ENCODE peak calls at places on chromosomes 1 and 21, in ten cellular contexts. I, A, M, P, C, B, Q, E, S and R are unnamed samples.

GRCh38 chr1:198499588-198499987 is 40.9 kb downstream of the ATP6V1G3 start:
- DNase-seq in I (peak), A (no peak), M (no peak), P (peak), C (no peak), B (no peak), Q (no peak), E (no peak), S (no peak), R (no peak)

GRCh38 chr21:43361493-43362296 is 65.2 kb downstream of the SIK1 start:
- DNase-seq in I (no peak), A (no peak), M (no peak), P (peak), C (no peak), B (peak), Q (peak), E (no peak), S (no peak), R (no peak)

GRCh38 chr1:166322470-166322869 is 155.7 kb upstream of the FAM78B start:
- DNase-seq in I (no peak), A (no peak), M (no peak), P (no peak), C (no peak), B (no peak), Q (no peak), E (no peak), S (no peak), R (no peak)

GRCh38 chr1:222975472-222976122 is 160.8 kb downstream of the DISP1 start:
- DNase-seq in I (peak), A (no peak), M (no peak), P (peak), C (no peak), B (no peak), Q (no peak), E (no peak), S (no peak), R (no peak)

GRCh38 chr1:55634516-55634915 is 419.4 kb upstream of the USP24 start:
- DNase-seq in I (no peak), A (no peak), M (no peak), P (no peak), C (no peak), B (no peak), Q (no peak), E (no peak), S (no peak), R (no peak)

GRCh38 chr1:168430348-168430747 is 113.4 kb downstream of the XCL2 start:
- DNase-seq in I (no peak), A (no peak), M (no peak), P (no peak), C (no peak), B (no peak), Q (no peak), E (no peak), S (no peak), R (no peak)

GRCh38 chr21:35783686-35784085 is 276.6 kb downstream of the SETD4 start:
- DNase-seq in I (peak), A (no peak), M (no peak), P (no peak), C (no peak), B (no peak), Q (peak), E (no peak), S (no peak), R (no peak)

GRCh38 chr1:7948950-7949349 is 8.3 kb upstream of the TNFRSF9 start:
- DNase-seq in I (peak), A (no peak), M (no peak), P (peak), C (no peak), B (no peak), Q (peak), E (no peak), S (peak), R (peak)

GRCh38 chr1:239717097-239718051 is 331.0 kb downstream of the CHRM3 start:
- DNase-seq in I (peak), A (no peak), M (no peak), P (no peak), C (no peak), B (no peak), Q (no peak), E (no peak), S (no peak), R (peak)

GRCh38 chr1:90879281-90879680 is 142.6 kb downstream of the ZNF644 start:
- DNase-seq in I (peak), A (peak), M (no peak), P (peak), C (peak), B (no peak), Q (no peak), E (no peak), S (peak), R (peak)

GRCh38 chr1:151846062-151846568 is 6.5 kb upstream of the C2CD4D start:
- DNase-seq in I (peak), A (peak), M (no peak), P (peak), C (peak), B (peak), Q (peak), E (no peak), S (peak), R (peak)

GRCh38 chr1:3827813-3828307 is 29.2 kb downstream of the CEP104 start:
- DNase-seq in I (no peak), A (no peak), M (no peak), P (peak), C (no peak), B (no peak), Q (no peak), E (peak), S (peak), R (peak)

GRCh38 chr1:235351441-235351840 is 15.8 kb upstream of the TBCE start:
- DNase-seq in I (no peak), A (no peak), M (no peak), P (no peak), C (no peak), B (no peak), Q (no peak), E (no peak), S (no peak), R (no peak)

GRCh38 chr1:118905671-118906070 is 82.5 kb downstream of the TBX15 start:
- DNase-seq in I (no peak), A (no peak), M (no peak), P (no peak), C (no peak), B (no peak), Q (no peak), E (no peak), S (no peak), R (no peak)

GRCh38 chr1:17289756-17290155 is 18.2 kb upstream of the PADI4 start:
- DNase-seq in I (peak), A (no peak), M (no peak), P (peak), C (no peak), B (no peak), Q (peak), E (no peak), S (no peak), R (peak)

GRCh38 chr1:214452152-214452806 is 99.1 kb downstream of the PTPN14 start:
- DNase-seq in I (no peak), A (no peak), M (no peak), P (no peak), C (no peak), B (no peak), Q (no peak), E (no peak), S (no peak), R (no peak)

GRCh38 chr1:226109829-226110248 is 47.3 kb downstream of the H3-3A start:
- DNase-seq in I (peak), A (peak), M (peak), P (peak), C (peak), B (peak), Q (peak), E (peak), S (peak), R (peak)

GRCh38 chr1:179921472-179921871 is 33.1 kb upstream of the CEP350 start:
- DNase-seq in I (peak), A (no peak), M (peak), P (no peak), C (no peak), B (peak), Q (no peak), E (peak), S (peak), R (no peak)

GRCh38 chr1:98389809-98390208 is 271.7 kb upstream of the SNX7 start:
- DNase-seq in I (peak), A (no peak), M (no peak), P (peak), C (no peak), B (peak), Q (peak), E (no peak), S (no peak), R (no peak)

GRCh38 chr1:11211461-11211860 is 22.3 kb downstream of the ANGPTL7 start:
- DNase-seq in I (no peak), A (no peak), M (no peak), P (no peak), C (no peak), B (no peak), Q (no peak), E (no peak), S (no peak), R (no peak)

GRCh38 chr1:110243581-110243980 is 33.5 kb downstream of the KCNC4 start:
- DNase-seq in I (no peak), A (no peak), M (no peak), P (no peak), C (no peak), B (no peak), Q (peak), E (peak), S (no peak), R (no peak)

GRCh38 chr1:156657161-156657970 is 15.4 kb downstream of the BCAN start:
- DNase-seq in I (no peak), A (no peak), M (no peak), P (peak), C (peak), B (peak), Q (peak), E (peak), S (peak), R (peak)

GRCh38 chr1:80436851-80437250 is 1363.9 kb upstream of the ADGRL2 start:
- DNase-seq in I (no peak), A (no peak), M (no peak), P (no peak), C (no peak), B (no peak), Q (peak), E (no peak), S (no peak), R (no peak)

GRCh38 chr1:92786298-92786901 is 1.5 kb upstream of the EVI5 start:
- DNase-seq in I (no peak), A (no peak), M (no peak), P (no peak), C (peak), B (no peak), Q (no peak), E (no peak), S (no peak), R (no peak)

GRCh38 chr1:44826375-44827196 is 16.5 kb downstream of the PTCH2 start:
- DNase-seq in I (no peak), A (no peak), M (no peak), P (no peak), C (peak), B (peak), Q (no peak), E (no peak), S (no peak), R (no peak)

GRCh38 chr21:15063081-15063820 is 1.5 kb downstream of the NRIP1 start:
- DNase-seq in I (peak), A (no peak), M (no peak), P (peak), C (peak), B (peak), Q (peak), E (peak), S (peak), R (peak)

GRCh38 chr1:201990427-201990826 is 8.0 kb downstream of the RNPEP start:
- DNase-seq in I (no peak), A (no peak), M (no peak), P (no peak), C (no peak), B (peak), Q (no peak), E (no peak), S (no peak), R (no peak)

GRCh38 chr1:20385630-20386029 is 95.0 kb downstream of the VWA5B1 start:
- DNase-seq in I (no peak), A (no peak), M (no peak), P (no peak), C (no peak), B (no peak), Q (no peak), E (no peak), S (no peak), R (no peak)

GRCh38 chr1:33637846-33638440 is 165.5 kb downstream of the ZSCAN20 start:
- DNase-seq in I (peak), A (no peak), M (no peak), P (no peak), C (no peak), B (no peak), Q (no peak), E (no peak), S (no peak), R (no peak)

GRCh38 chr1:54796902-54797301 is 4.2 kb downstream of the TTC22 start:
- DNase-seq in I (no peak), A (no peak), M (no peak), P (no peak), C (no peak), B (no peak), Q (no peak), E (no peak), S (no peak), R (no peak)

GRCh38 chr1:43444827-43445225 is 8.9 kb downstream of the HYI start:
- DNase-seq in I (no peak), A (no peak), M (peak), P (no peak), C (peak), B (peak), Q (no peak), E (peak), S (peak), R (no peak)

GRCh38 chr1:44553771-44554170 is 120.5 kb downstream of the TMEM53 start:
- DNase-seq in I (peak), A (peak), M (no peak), P (peak), C (no peak), B (no peak), Q (peak), E (no peak), S (peak), R (peak)

GRCh38 chr21:38818336-38818723 is 12.6 kb downstream of the ETS2 start:
- DNase-seq in I (no peak), A (no peak), M (no peak), P (no peak), C (no peak), B (no peak), Q (no peak), E (no peak), S (no peak), R (no peak)

GRCh38 chr1:208576425-208576824 is 332.2 kb upstream of the PLXNA2 start:
- DNase-seq in I (no peak), A (no peak), M (no peak), P (no peak), C (no peak), B (no peak), Q (no peak), E (no peak), S (no peak), R (no peak)
- H3K9ac ChIP-seq in I (no peak), A (no peak), M (no peak), P (no peak), C (no peak), B (no peak), Q (no peak), E (no peak), S (no peak), R (no peak)

GRCh38 chr1:66261370-66261769 is 272.6 kb upstream of the SGIP1 start:
- DNase-seq in I (no peak), A (no peak), M (no peak), P (no peak), C (no peak), B (no peak), Q (peak), E (no peak), S (no peak), R (peak)
- H3K9ac ChIP-seq in I (no peak), A (peak), M (no peak), P (no peak), C (no peak), B (no peak), Q (no peak), E (no peak), S (no peak), R (no peak)

DNA sequence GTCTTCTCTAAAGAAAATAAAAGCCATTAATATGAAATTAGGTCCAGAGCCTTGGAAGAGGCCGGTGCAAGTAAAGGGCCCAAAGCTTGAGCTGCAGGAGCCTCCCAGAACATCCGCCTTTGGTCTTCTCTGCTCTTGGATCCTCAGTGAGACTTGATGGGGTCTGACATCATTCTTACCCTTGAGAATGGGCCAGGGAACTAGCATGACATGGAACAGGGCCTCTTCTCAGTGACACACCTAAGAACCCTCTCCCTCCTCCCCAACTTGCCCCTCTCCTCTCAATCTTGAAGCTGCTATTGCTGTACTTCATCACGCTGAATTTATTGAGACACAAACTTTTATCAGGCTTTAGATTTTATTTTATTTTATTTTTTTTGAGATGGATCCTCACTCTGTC is 40.3 kb upstream of the SRSF10 start:
- DNase-seq in I (no peak), A (no peak), M (no peak), P (no peak), C (no peak), B (no peak), Q (no peak), E (no peak), S (no peak), R (no peak)
- H3K9ac ChIP-seq in I (peak), A (no peak), M (no peak), P (no peak), C (no peak), B (no peak), Q (no peak), E (no peak), S (no peak), R (no peak)

GRCh38 chr1:1088036-1088800 is 14.1 kb upstream of the RNF223 start:
- DNase-seq in I (no peak), A (no peak), M (no peak), P (no peak), C (no peak), B (no peak), Q (no peak), E (no peak), S (no peak), R (no peak)
- H3K9ac ChIP-seq in I (no peak), A (no peak), M (peak), P (no peak), C (no peak), B (no peak), Q (no peak), E (no peak), S (no peak), R (no peak)

GRCh38 chr1:94549706-94550105 is 8.1 kb upstream of the F3 start:
- DNase-seq in I (no peak), A (no peak), M (no peak), P (no peak), C (no peak), B (no peak), Q (peak), E (no peak), S (no peak), R (no peak)

GRCh38 chr1:94550396-94550795 is 8.8 kb upstream of the F3 start:
- DNase-seq in I (no peak), A (no peak), M (no peak), P (no peak), C (no peak), B (no peak), Q (no peak), E (no peak), S (no peak), R (no peak)

GRCh38 chr1:94550800-94551241 is 9.3 kb upstream of the F3 start:
- DNase-seq in I (no peak), A (no peak), M (no peak), P (no peak), C (no peak), B (no peak), Q (no peak), E (no peak), S (no peak), R (no peak)

GRCh38 chr1:94552071-94552586 is 10.6 kb upstream of the F3 start:
- DNase-seq in I (peak), A (no peak), M (no peak), P (peak), C (no peak), B (no peak), Q (peak), E (no peak), S (peak), R (peak)

GRCh38 chr1:94551449-94551848 is 9.9 kb upstream of the F3 start:
- DNase-seq in I (no peak), A (no peak), M (no peak), P (no peak), C (no peak), B (no peak), Q (no peak), E (no peak), S (no peak), R (no peak)
- H3K9ac ChIP-seq in I (no peak), A (no peak), M (no peak), P (no peak), C (no peak), B (no peak), Q (no peak), E (no peak), S (no peak), R (no peak)

GRCh38 chr21:33267250-33267649 is 1.1 kb downstream of the IL10RB start:
- DNase-seq in I (no peak), A (no peak), M (no peak), P (no peak), C (no peak), B (no peak), Q (no peak), E (no peak), S (no peak), R (no peak)
- H3K9ac ChIP-seq in I (peak), A (peak), M (no peak), P (peak), C (peak), B (no peak), Q (no peak), E (no peak), S (no peak), R (peak)

GRCh38 chr1:26959270-26959669 is 998 bp downstream of the KDF1 start:
- DNase-seq in I (no peak), A (no peak), M (no peak), P (no peak), C (no peak), B (no peak), Q (no peak), E (no peak), S (no peak), R (no peak)
- H3K9ac ChIP-seq in I (no peak), A (peak), M (no peak), P (no peak), C (no peak), B (no peak), Q (peak), E (no peak), S (peak), R (peak)